ENCODE peak calls at places on chromosome 20, in eight cellular contexts. One of them, this sample, is unnamed.

GRCh38 chr20:48776306-48776705 is 51.5 kb downstream of the PREX1 start:
- DNase-seq in hepatocyte: no peak
- DNase-seq in HCT116: no peak
- DNase-seq in right cardiac atrium: no peak
- DNase-seq in CD8-positive, alpha-beta T cell: no peak
- DNase-seq in OCI-LY7: no peak
- DNase-seq in colonic mucosa: no peak
- DNase-seq in tibial nerve: no peak
- DNase-seq in this sample: no peak

GRCh38 chr20:59673998-59674445 is 69.7 kb downstream of the PHACTR3 start:
- DNase-seq in hepatocyte: no peak
- DNase-seq in HCT116: no peak
- DNase-seq in right cardiac atrium: no peak
- DNase-seq in CD8-positive, alpha-beta T cell: no peak
- DNase-seq in OCI-LY7: no peak
- DNase-seq in colonic mucosa: no peak
- DNase-seq in tibial nerve: no peak
- DNase-seq in this sample: no peak

GRCh38 chr20:58149412-58150091 is 78.9 kb downstream of the ANKRD60 start:
- DNase-seq in hepatocyte: no peak
- DNase-seq in HCT116: no peak
- DNase-seq in right cardiac atrium: no peak
- DNase-seq in CD8-positive, alpha-beta T cell: no peak
- DNase-seq in OCI-LY7: no peak
- DNase-seq in colonic mucosa: no peak
- DNase-seq in tibial nerve: no peak
- DNase-seq in this sample: no peak

GRCh38 chr20:11740975-11741374 is 176.7 kb upstream of the BTBD3 start:
- DNase-seq in hepatocyte: no peak
- DNase-seq in HCT116: no peak
- DNase-seq in right cardiac atrium: no peak
- DNase-seq in CD8-positive, alpha-beta T cell: no peak
- DNase-seq in OCI-LY7: no peak
- DNase-seq in colonic mucosa: no peak
- DNase-seq in tibial nerve: no peak
- DNase-seq in this sample: no peak

GRCh38 chr20:14481863-14482262 is 144.5 kb upstream of the FLRT3 start:
- DNase-seq in hepatocyte: no peak
- DNase-seq in HCT116: no peak
- DNase-seq in right cardiac atrium: no peak
- DNase-seq in CD8-positive, alpha-beta T cell: no peak
- DNase-seq in OCI-LY7: no peak
- DNase-seq in colonic mucosa: no peak
- DNase-seq in tibial nerve: no peak
- DNase-seq in this sample: no peak

GRCh38 chr20:50309280-50309763 is 118.7 kb downstream of the CEBPB start:
- DNase-seq in hepatocyte: no peak
- DNase-seq in HCT116: no peak
- DNase-seq in right cardiac atrium: no peak
- DNase-seq in CD8-positive, alpha-beta T cell: no peak
- DNase-seq in OCI-LY7: no peak
- DNase-seq in colonic mucosa: no peak
- DNase-seq in tibial nerve: no peak
- DNase-seq in this sample: no peak

GRCh38 chr20:58514321-58515239 is 619 bp downstream of the APCDD1L start:
- DNase-seq in hepatocyte: no peak
- DNase-seq in HCT116: no peak
- DNase-seq in right cardiac atrium: no peak
- DNase-seq in CD8-positive, alpha-beta T cell: no peak
- DNase-seq in OCI-LY7: no peak
- DNase-seq in colonic mucosa: no peak
- DNase-seq in tibial nerve: no peak
- DNase-seq in this sample: no peak

GRCh38 chr20:50256577-50256976 is 65.9 kb downstream of the CEBPB start:
- DNase-seq in hepatocyte: no peak
- DNase-seq in HCT116: no peak
- DNase-seq in right cardiac atrium: no peak
- DNase-seq in CD8-positive, alpha-beta T cell: no peak
- DNase-seq in OCI-LY7: peak; percentile 7
- DNase-seq in colonic mucosa: no peak
- DNase-seq in tibial nerve: no peak
- DNase-seq in this sample: no peak

GRCh38 chr20:51457281-51457932 is 85.1 kb downstream of the NFATC2 start:
- DNase-seq in hepatocyte: peak; percentile 70
- DNase-seq in HCT116: peak; percentile 24
- DNase-seq in right cardiac atrium: peak; percentile 86
- DNase-seq in CD8-positive, alpha-beta T cell: no peak
- DNase-seq in OCI-LY7: peak; percentile 37
- DNase-seq in colonic mucosa: peak; percentile 71
- DNase-seq in tibial nerve: peak; percentile 19
- DNase-seq in this sample: peak; percentile 23

GRCh38 chr20:32319100-32319499 is 39.0 kb upstream of the ASXL1 start:
- DNase-seq in hepatocyte: no peak
- DNase-seq in HCT116: no peak
- DNase-seq in right cardiac atrium: no peak
- DNase-seq in CD8-positive, alpha-beta T cell: no peak
- DNase-seq in OCI-LY7: no peak
- DNase-seq in colonic mucosa: no peak
- DNase-seq in tibial nerve: no peak
- DNase-seq in this sample: no peak

GRCh38 chr20:4170621-4171537 is 155.5 kb upstream of the RNF24 start:
- DNase-seq in hepatocyte: peak; percentile 54
- DNase-seq in HCT116: no peak
- DNase-seq in right cardiac atrium: peak; percentile 64
- DNase-seq in CD8-positive, alpha-beta T cell: no peak
- DNase-seq in OCI-LY7: no peak
- DNase-seq in colonic mucosa: no peak
- DNase-seq in tibial nerve: no peak
- DNase-seq in this sample: peak; percentile 85

GRCh38 chr20:7772376-7772775 is 167.9 kb downstream of the HAO1 start:
- DNase-seq in hepatocyte: no peak
- DNase-seq in HCT116: no peak
- DNase-seq in right cardiac atrium: no peak
- DNase-seq in CD8-positive, alpha-beta T cell: no peak
- DNase-seq in OCI-LY7: no peak
- DNase-seq in colonic mucosa: no peak
- DNase-seq in tibial nerve: no peak
- DNase-seq in this sample: no peak

GRCh38 chr20:18077157-18077556 is 19.4 kb upstream of the OVOL2 start:
- DNase-seq in hepatocyte: no peak
- DNase-seq in HCT116: no peak
- DNase-seq in right cardiac atrium: no peak
- DNase-seq in CD8-positive, alpha-beta T cell: no peak
- DNase-seq in OCI-LY7: no peak
- DNase-seq in colonic mucosa: peak; percentile 34
- DNase-seq in tibial nerve: no peak
- DNase-seq in this sample: peak; percentile 33

GRCh38 chr20:24132246-24132645 is 143.7 kb upstream of the GGTLC1 start:
- DNase-seq in hepatocyte: no peak
- DNase-seq in HCT116: no peak
- DNase-seq in right cardiac atrium: no peak
- DNase-seq in CD8-positive, alpha-beta T cell: no peak
- DNase-seq in OCI-LY7: no peak
- DNase-seq in colonic mucosa: no peak
- DNase-seq in tibial nerve: no peak
- DNase-seq in this sample: no peak

GRCh38 chr20:24721891-24722530 is 227.1 kb upstream of the CST7 start:
- DNase-seq in hepatocyte: no peak
- DNase-seq in HCT116: no peak
- DNase-seq in right cardiac atrium: no peak
- DNase-seq in CD8-positive, alpha-beta T cell: no peak
- DNase-seq in OCI-LY7: no peak
- DNase-seq in colonic mucosa: no peak
- DNase-seq in tibial nerve: no peak
- DNase-seq in this sample: no peak

GRCh38 chr20:47020231-47020630 is 125.6 kb downstream of the EYA2 start:
- DNase-seq in hepatocyte: no peak
- DNase-seq in HCT116: no peak
- DNase-seq in right cardiac atrium: no peak
- DNase-seq in CD8-positive, alpha-beta T cell: no peak
- DNase-seq in OCI-LY7: no peak
- DNase-seq in colonic mucosa: no peak
- DNase-seq in tibial nerve: no peak
- DNase-seq in this sample: no peak

GRCh38 chr20:47016068-47016664 is 121.5 kb downstream of the EYA2 start:
- DNase-seq in hepatocyte: no peak
- DNase-seq in HCT116: no peak
- DNase-seq in right cardiac atrium: no peak
- DNase-seq in CD8-positive, alpha-beta T cell: no peak
- DNase-seq in OCI-LY7: no peak
- DNase-seq in colonic mucosa: no peak
- DNase-seq in tibial nerve: no peak
- DNase-seq in this sample: no peak

GRCh38 chr20:47018381-47018780 is 123.7 kb downstream of the EYA2 start:
- DNase-seq in hepatocyte: no peak
- DNase-seq in HCT116: no peak
- DNase-seq in right cardiac atrium: no peak
- DNase-seq in CD8-positive, alpha-beta T cell: no peak
- DNase-seq in OCI-LY7: no peak
- DNase-seq in colonic mucosa: no peak
- DNase-seq in tibial nerve: no peak
- DNase-seq in this sample: no peak

GRCh38 chr20:47021850-47022249 is 127.2 kb downstream of the EYA2 start:
- DNase-seq in hepatocyte: no peak
- DNase-seq in HCT116: no peak
- DNase-seq in right cardiac atrium: no peak
- DNase-seq in CD8-positive, alpha-beta T cell: no peak
- DNase-seq in OCI-LY7: no peak
- DNase-seq in colonic mucosa: no peak
- DNase-seq in tibial nerve: no peak
- DNase-seq in this sample: no peak

DNA sequence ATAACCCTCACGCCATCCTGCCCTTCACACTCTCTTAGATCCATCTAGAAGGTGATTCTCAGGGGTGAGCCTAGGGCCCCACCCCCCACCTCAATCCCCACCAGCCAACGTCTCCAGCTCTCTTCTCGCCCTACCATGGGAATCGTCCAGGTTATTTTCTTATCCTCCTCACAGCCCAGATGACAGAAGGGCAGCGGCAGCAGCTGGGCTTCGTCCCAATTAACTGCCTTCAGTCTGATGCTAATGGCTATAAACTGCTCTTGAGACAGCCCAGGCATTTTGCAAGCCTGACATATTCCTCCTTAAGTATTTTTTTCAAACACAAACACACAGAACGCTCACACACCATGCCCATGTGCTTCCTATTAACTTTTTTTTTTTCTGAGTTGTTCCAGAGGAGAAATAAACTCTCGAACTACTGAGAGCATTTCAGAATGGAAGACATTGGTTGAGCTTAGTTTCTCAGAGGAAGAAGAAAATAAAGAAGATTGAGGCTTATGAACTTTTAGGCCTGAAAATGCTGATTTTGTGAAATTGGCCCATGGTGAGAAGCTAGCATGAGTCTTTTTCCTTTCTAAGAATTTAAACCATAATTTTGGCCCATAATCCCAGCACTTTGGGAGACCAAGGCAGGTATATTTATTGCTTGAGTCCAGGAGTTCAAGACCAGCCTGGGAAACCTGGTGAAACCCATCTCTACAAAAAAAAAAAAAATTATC is 124.6 kb downstream of the EYA2 start:
- DNase-seq in hepatocyte: peak; percentile 71
- DNase-seq in HCT116: no peak
- DNase-seq in right cardiac atrium: no peak
- DNase-seq in CD8-positive, alpha-beta T cell: no peak
- DNase-seq in OCI-LY7: no peak
- DNase-seq in colonic mucosa: no peak
- DNase-seq in tibial nerve: peak; percentile 40
- DNase-seq in this sample: no peak
- H3K27ac ChIP-seq in hepatocyte: peak overlapping the region; percentile 16
- H3K27ac ChIP-seq in HCT116: no peak overlapping the region
- H3K27ac ChIP-seq in right cardiac atrium: no peak overlapping the region
- H3K27ac ChIP-seq in CD8-positive, alpha-beta T cell: no peak overlapping the region
- H3K27ac ChIP-seq in OCI-LY7: no peak overlapping the region
- H3K27ac ChIP-seq in colonic mucosa: no peak overlapping the region
- H3K27ac ChIP-seq in tibial nerve: no peak overlapping the region
- H3K27ac ChIP-seq in this sample: no peak overlapping the region

DNA sequence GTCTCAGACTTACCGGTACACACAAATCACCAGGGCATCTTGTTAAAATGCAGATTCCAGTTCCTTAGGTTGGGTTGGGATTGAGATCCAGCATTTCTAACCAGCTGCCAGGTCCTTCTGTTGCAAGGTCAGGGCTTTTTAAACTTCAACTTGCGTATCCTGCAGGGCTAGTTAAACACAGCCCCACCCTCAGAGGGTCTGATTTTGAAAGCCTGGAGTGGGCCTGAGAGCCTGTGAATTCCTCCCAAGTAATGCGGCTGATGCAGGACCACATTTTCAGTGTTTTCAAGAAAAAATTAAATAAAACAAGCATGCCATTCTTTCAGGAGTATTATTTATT is 65.3 kb downstream of the MKKS start:
- DNase-seq in hepatocyte: no peak
- DNase-seq in HCT116: no peak
- DNase-seq in right cardiac atrium: no peak
- DNase-seq in CD8-positive, alpha-beta T cell: no peak
- DNase-seq in OCI-LY7: no peak
- DNase-seq in colonic mucosa: no peak
- DNase-seq in tibial nerve: no peak
- DNase-seq in this sample: no peak
- H3K4me1 ChIP-seq in hepatocyte: peaks cover 13% of the 10 kb centered on the region
- H3K4me1 ChIP-seq in HCT116: no peaks in the 10 kb centered on the region
- H3K4me1 ChIP-seq in right cardiac atrium: peaks cover 2% of the 10 kb centered on the region
- H3K4me1 ChIP-seq in CD8-positive, alpha-beta T cell: no peaks in the 10 kb centered on the region
- H3K4me1 ChIP-seq in OCI-LY7: no peaks in the 10 kb centered on the region
- H3K4me1 ChIP-seq in colonic mucosa: no peaks in the 10 kb centered on the region
- H3K4me1 ChIP-seq in tibial nerve: no peaks in the 10 kb centered on the region
- H3K4me1 ChIP-seq in this sample: no peaks in the 10 kb centered on the region

GRCh38 chr20:1802385-1803215 is 92.6 kb upstream of the SIRPA start:
- DNase-seq in hepatocyte: peak; percentile 86
- DNase-seq in HCT116: no peak
- DNase-seq in right cardiac atrium: peak; percentile 88
- DNase-seq in CD8-positive, alpha-beta T cell: peak; percentile 36
- DNase-seq in OCI-LY7: peak; percentile 52
- DNase-seq in colonic mucosa: peak; percentile 70
- DNase-seq in tibial nerve: peak; percentile 33
- DNase-seq in this sample: peak; percentile 35
- H3K4me3 ChIP-seq in hepatocyte: peak overlapping the region; percentile 7
- H3K4me3 ChIP-seq in HCT116: peak overlapping the region; percentile 10
- H3K4me3 ChIP-seq in right cardiac atrium: peak overlapping the region; percentile 55
- H3K4me3 ChIP-seq in CD8-positive, alpha-beta T cell: peak overlapping the region; percentile 33
- H3K4me3 ChIP-seq in OCI-LY7: no peak overlapping the region
- H3K4me3 ChIP-seq in colonic mucosa: peak overlapping the region; percentile 53
- H3K4me3 ChIP-seq in tibial nerve: peak overlapping the region; percentile 26
- H3K4me3 ChIP-seq in this sample: peak overlapping the region; percentile 23

DNA sequence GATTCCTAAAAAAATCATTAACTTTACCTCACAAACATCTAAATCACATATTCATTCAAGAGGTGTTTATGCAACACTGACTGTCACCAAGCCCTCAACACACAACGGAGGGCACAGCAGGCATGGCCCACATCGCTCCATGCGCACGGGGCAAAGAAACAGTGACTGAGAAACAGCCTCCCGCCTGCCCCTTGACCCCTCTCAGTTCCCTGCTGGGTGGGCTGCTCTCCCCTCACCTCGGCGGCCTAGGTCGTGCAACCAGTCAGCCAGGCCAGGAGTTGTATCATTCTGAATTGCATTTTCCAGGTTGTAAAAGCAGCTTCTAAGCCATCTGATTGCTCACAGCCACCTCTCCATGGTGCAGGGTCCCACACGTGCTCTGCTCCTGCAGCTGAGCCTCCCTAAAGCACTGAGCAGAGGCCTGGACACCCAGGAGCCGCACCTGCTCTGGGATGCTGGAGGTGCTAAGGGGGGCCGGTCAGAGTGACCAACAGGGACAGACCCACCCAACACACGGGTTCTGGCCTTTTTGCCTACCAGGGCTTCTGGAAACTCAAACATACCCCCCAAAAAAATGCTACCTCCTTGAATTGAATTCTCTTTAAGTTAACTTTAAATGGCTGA is 37.9 kb downstream of the TAF4 start:
- DNase-seq in hepatocyte: no peak
- DNase-seq in HCT116: no peak
- DNase-seq in right cardiac atrium: no peak
- DNase-seq in CD8-positive, alpha-beta T cell: no peak
- DNase-seq in OCI-LY7: no peak
- DNase-seq in colonic mucosa: no peak
- DNase-seq in tibial nerve: no peak
- DNase-seq in this sample: no peak
- H3K27ac ChIP-seq in hepatocyte: no peak overlapping the region
- H3K27ac ChIP-seq in HCT116: no peak overlapping the region
- H3K27ac ChIP-seq in right cardiac atrium: no peak overlapping the region
- H3K27ac ChIP-seq in CD8-positive, alpha-beta T cell: no peak overlapping the region
- H3K27ac ChIP-seq in OCI-LY7: no peak overlapping the region
- H3K27ac ChIP-seq in colonic mucosa: no peak overlapping the region
- H3K27ac ChIP-seq in tibial nerve: no peak overlapping the region
- H3K27ac ChIP-seq in this sample: no peak overlapping the region